ENCODE peak calls at places on chromosome 19, in ten cellular contexts. M is heart left ventricle, Z is K562, J is A549, R is gastrocnemius medialis, G is HCT116, N is right lobe of liver, C is body of pancreas, F is upper lobe of left lung, U is IMR-90. P is an unnamed sample.

GRCh38 chr19:16442386-16443276 is 29.1 kb downstream of the EPS15L1 start:
- ATAC-seq in F (no peak), M (peak; percentile 8), N (no peak), Z (no peak), G (no peak), U (no peak), J (no peak), R (no peak), C (peak; percentile 10), P (no peak)

GRCh38 chr19:2591537-2592291 is 110.8 kb downstream of the GNG7 start:
- ATAC-seq in J (no peak), Z (no peak), U (no peak), G (no peak), R (no peak), F (no peak), C (no peak), N (peak; percentile 54), M (no peak), P (no peak)

GRCh38 chr19:17680235-17680722 is 7.9 kb downstream of the UNC13A start:
- ATAC-seq in M (peak; percentile 96), J (peak; percentile 89), U (peak; percentile 86), R (peak; percentile 65), N (peak; percentile 83), G (peak; percentile 84), F (peak; percentile 85), Z (peak; percentile 93), C (peak; percentile 68), P (peak; percentile 78)

GRCh38 chr19:46898731-46899130 is 37.9 kb downstream of the ARHGAP35 start:
- ATAC-seq in Z (no peak), N (peak; percentile 7), J (peak; percentile 49), F (no peak), C (no peak), U (peak; percentile 73), M (no peak), G (no peak), R (peak; percentile 27), P (peak; percentile 43)

GRCh38 chr19:39813264-39813998 is 20.5 kb downstream of the DYRK1B start:
- ATAC-seq in G (no peak), J (no peak), M (no peak), R (peak; percentile 77), Z (no peak), C (no peak), F (no peak), N (no peak), U (no peak), P (no peak)

GRCh38 chr19:35317464-35318043 is 11.4 kb upstream of the CD22 start:
- ATAC-seq in G (no peak), R (no peak), N (peak; percentile 22), F (no peak), U (no peak), C (no peak), J (peak; percentile 41), Z (peak; percentile 13), M (no peak), P (no peak)

GRCh38 chr19:41001243-41001971 is 10.3 kb downstream of the CYP2B6 start:
- ATAC-seq in C (no peak), R (no peak), M (no peak), U (no peak), F (no peak), G (peak; percentile 65), N (no peak), Z (peak; percentile 84), J (peak; percentile 30), P (no peak)

GRCh38 chr19:49362048-49362925 is at the start of gene TEAD2:
- ATAC-seq in Z (peak; percentile 14), G (peak; percentile 13), F (no peak), M (peak; percentile 27), C (peak; percentile 27), J (peak; percentile 57), N (peak; percentile 39), U (peak; percentile 38), R (peak; percentile 40), P (peak; percentile 28)

GRCh38 chr19:31317098-31317497 is 32.1 kb downstream of the TSHZ3 start:
- ATAC-seq in M (no peak), R (no peak), C (no peak), G (no peak), F (no peak), J (no peak), U (peak; percentile 19), Z (no peak), N (no peak), P (no peak)

DNA sequence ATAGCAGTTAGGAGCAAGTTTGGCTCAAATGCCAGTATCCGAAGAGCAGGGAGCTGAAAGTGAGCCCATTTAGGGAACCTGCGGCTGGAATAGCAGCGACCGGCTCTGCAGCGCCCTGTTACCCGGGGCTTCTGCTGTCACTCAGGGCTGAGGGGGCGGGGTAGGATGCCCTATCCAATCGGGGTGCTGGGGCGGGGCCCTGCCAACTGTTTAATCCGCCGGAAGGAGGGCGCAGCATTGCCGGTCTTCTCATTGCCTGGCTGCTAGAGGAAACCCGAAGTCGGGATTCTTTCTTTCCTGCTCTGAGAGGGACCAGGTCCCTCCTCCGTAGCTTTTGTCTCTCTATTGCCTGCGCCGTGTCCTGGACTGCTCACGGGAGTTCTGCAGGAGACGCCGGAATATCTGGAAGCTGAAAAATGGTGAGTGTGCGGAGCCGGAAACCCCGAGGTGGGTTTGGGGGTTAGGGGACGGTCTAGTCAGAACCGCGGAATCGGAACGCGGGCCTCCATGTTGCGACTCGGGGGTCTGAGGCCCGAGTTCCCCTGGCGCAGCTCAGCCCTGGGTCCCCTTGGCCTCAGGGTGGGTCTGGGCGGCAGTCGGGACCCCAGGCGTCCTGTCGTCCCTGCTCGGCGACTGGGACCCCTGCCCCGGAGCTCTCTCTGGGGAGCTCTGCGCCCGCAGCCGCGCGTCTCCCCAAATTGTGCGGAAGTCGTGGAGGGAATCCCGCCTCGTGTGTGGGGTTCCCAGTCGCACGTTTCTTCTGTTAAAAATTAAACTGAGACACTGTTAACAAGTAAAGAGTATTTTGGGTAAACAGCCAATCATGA is 22.8 kb downstream of the ZNF763 start:
- ATAC-seq in N (peak; percentile 99), U (peak; percentile 99), M (peak; percentile 100), R (peak; percentile 90), G (peak; percentile 94), F (peak; percentile 99), C (peak; percentile 98), J (no peak), Z (peak; percentile 98), P (peak; percentile 98)
- TF ChIP-seq POLR2A in N (peak; percentile 72), U (peak; percentile 90), M (no peak), R (peak; percentile 74), G (no peak), F (peak; percentile 72), C (peak; percentile 90), J (no peak), Z (peak; percentile 76), P (peak; percentile 83)

GRCh38 chr19:38375748-38376147 is 1.4 kb downstream of the PSMD8 start:
- ATAC-seq in Z (no peak), F (no peak), R (peak; percentile 63), M (peak; percentile 49), C (no peak), N (no peak), G (no peak), U (no peak), J (no peak), P (no peak)
- TF ChIP-seq POLR2A in Z (no peak), F (no peak), R (peak; percentile 89), M (no peak), C (no peak), N (no peak), G (no peak), U (no peak), J (no peak), P (no peak)

GRCh38 chr19:10604460-10604980 is 17.4 kb upstream of the AP1M2 start:
- ATAC-seq in J (no peak), R (no peak), G (no peak), N (peak; percentile 6), M (no peak), U (no peak), C (no peak), Z (peak; percentile 8), F (peak; percentile 34), P (no peak)

GRCh38 chr19:10601999-10602329 is 14.9 kb upstream of the AP1M2 start:
- ATAC-seq in J (no peak), Z (no peak), C (no peak), G (no peak), F (no peak), M (no peak), R (no peak), N (no peak), U (no peak), P (no peak)

GRCh38 chr19:10603873-10604459 is 16.9 kb upstream of the AP1M2 start:
- ATAC-seq in U (no peak), R (no peak), Z (no peak), G (no peak), M (peak; percentile 22), C (no peak), J (peak; percentile 13), F (peak; percentile 42), N (peak; percentile 2), P (no peak)

GRCh38 chr19:10602330-10603083 is 15.4 kb upstream of the AP1M2 start:
- ATAC-seq in U (peak; percentile 100), N (peak; percentile 97), G (peak; percentile 99), J (peak; percentile 96), R (peak; percentile 94), Z (peak; percentile 97), M (peak; percentile 87), C (peak; percentile 95), F (peak; percentile 94), P (peak; percentile 98)

GRCh38 chr19:10603084-10603872 is 16.2 kb upstream of the AP1M2 start:
- ATAC-seq in J (no peak), R (peak; percentile 12), N (peak; percentile 62), Z (peak; percentile 50), U (peak; percentile 13), F (peak; percentile 64), M (peak; percentile 38), G (no peak), C (peak; percentile 24), P (peak; percentile 8)
- TF ChIP-seq POLR2A in J (no peak), R (no peak), N (no peak), Z (no peak), U (no peak), F (no peak), M (no peak), G (no peak), C (peak; percentile 29), P (no peak)

DNA sequence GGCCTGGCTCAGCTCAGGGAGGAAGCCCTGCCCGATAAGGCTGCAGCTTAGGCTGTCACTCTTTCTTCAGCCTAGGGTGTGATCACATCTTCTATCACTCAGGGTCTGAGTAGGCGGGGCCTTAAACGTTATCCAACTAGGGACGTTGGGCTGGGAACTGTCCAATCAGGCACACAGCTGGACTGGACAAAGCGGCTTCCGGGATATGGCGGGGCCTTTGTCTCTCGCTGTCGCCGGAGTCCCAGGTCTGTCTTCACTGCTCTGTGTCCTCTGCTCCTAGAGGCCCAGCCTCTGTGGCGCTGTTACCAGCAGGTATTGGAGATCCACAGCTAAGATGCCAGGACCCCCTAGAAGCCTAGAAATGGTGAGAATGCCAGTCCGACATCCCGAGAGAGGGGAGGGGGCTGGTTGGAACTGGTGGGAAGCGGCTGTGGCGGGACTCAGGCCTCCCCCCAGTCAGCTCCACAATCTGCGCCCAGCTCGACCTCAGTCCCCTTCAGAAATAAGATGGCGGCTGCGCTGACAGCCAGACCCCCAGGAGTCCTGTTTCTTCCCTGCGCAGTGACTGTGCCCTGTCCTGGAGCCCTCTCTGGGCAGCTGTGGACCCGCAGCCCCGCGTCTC is at the start of gene ZNF254:
- ATAC-seq in N (peak; percentile 99), M (peak; percentile 99), C (peak; percentile 99), Z (peak; percentile 98), R (peak; percentile 100), J (peak; percentile 100), F (peak; percentile 100), G (no peak), U (peak; percentile 99), P (peak; percentile 98)
- TF ChIP-seq POLR2A in N (peak; percentile 50), M (no peak), C (peak; percentile 91), Z (peak; percentile 95), R (peak; percentile 42), J (peak; percentile 81), F (peak; percentile 87), G (no peak), U (peak; percentile 93), P (peak; percentile 51)

P was measured in gastroesophageal sphincter.